ENCODE peak calls at places on chromosomes 13 and 19, in six cellular contexts. W is CD4-positive, alpha-beta T cell; Y is NB4; R is HCT116; N is AG09309; K is fibroblast of lung. S is an unnamed sample.

GRCh38 chr13:97257800-97258799 is 36.0 kb downstream of the MBNL2 start:
- DNase-seq in W (no peak), Y (peak; percentile 53), R (peak; percentile 93), N (peak; percentile 78), K (peak; percentile 96), S (peak; percentile 83)

GRCh38 chr13:86757236-86757978 is 913.8 kb upstream of the SLITRK5 start:
- DNase-seq in W (peak; percentile 14), Y (no peak), R (no peak), N (no peak), K (peak; percentile 19), S (peak; percentile 89)

GRCh38 chr13:44470623-44471562 is 97.3 kb downstream of the SERP2 start:
- DNase-seq in W (no peak), Y (peak; percentile 48), R (peak; percentile 35), N (no peak), K (peak; percentile 27), S (peak; percentile 50)

GRCh38 chr13:60583196-60583908 is 186.3 kb downstream of the TDRD3 start:
- DNase-seq in W (no peak), Y (peak; percentile 93), R (no peak), N (peak; percentile 70), K (peak; percentile 85), S (peak; percentile 64)

GRCh38 chr19:15379996-15380647 is 535 bp upstream of the AKAP8 start:
- DNase-seq in W (no peak), Y (peak; percentile 76), R (peak; percentile 23), N (no peak), K (peak; percentile 46), S (peak; percentile 61)

GRCh38 chr13:78587395-78587794 is 16.0 kb downstream of the POU4F1 start:
- DNase-seq in W (no peak), Y (no peak), R (no peak), N (no peak), K (no peak), S (no peak)

GRCh38 chr19:54364775-54365257 is at the start of gene LAIR1:
- DNase-seq in W (peak; percentile 53), Y (peak; percentile 91), R (no peak), N (no peak), K (no peak), S (peak; percentile 33)

GRCh38 chr13:36131215-36131930 is at the start of gene DCLK1:
- DNase-seq in W (no peak), Y (no peak), R (no peak), N (no peak), K (peak; percentile 43), S (peak; percentile 25)

GRCh38 chr19:40539070-40539469 is 37.6 kb upstream of the SHKBP1 start:
- DNase-seq in W (no peak), Y (no peak), R (no peak), N (no peak), K (no peak), S (peak; percentile 16)

GRCh38 chr19:38049105-38049649 is 142.2 kb downstream of the SIPA1L3 start:
- DNase-seq in W (peak; percentile 43), Y (peak; percentile 83), R (no peak), N (no peak), K (no peak), S (peak; percentile 9)

GRCh38 chr13:102235689-102236088 is 166.2 kb downstream of the FGF14 start:
- DNase-seq in W (no peak), Y (no peak), R (no peak), N (no peak), K (no peak), S (no peak)

GRCh38 chr13:106352850-106353249 is 182.6 kb downstream of the EFNB2 start:
- DNase-seq in W (no peak), Y (no peak), R (no peak), N (no peak), K (peak; percentile 22), S (no peak)

GRCh38 chr13:114140909-114141255 is 8.5 kb upstream of the RASA3 start:
- DNase-seq in W (peak; percentile 64), Y (no peak), R (no peak), N (no peak), K (no peak), S (no peak)

GRCh38 chr19:676343-677105 is at the start of gene FSTL3:
- DNase-seq in W (no peak), Y (no peak), R (no peak), N (no peak), K (peak; percentile 37), S (no peak)

GRCh38 chr19:1852294-1852646 is 4.0 kb upstream of the REXO1 start:
- DNase-seq in W (peak; percentile 22), Y (no peak), R (no peak), N (no peak), K (no peak), S (no peak)

GRCh38 chr19:16627194-16627927 is 643 bp downstream of the MED26 start:
- DNase-seq in W (no peak), Y (peak; percentile 55), R (no peak), N (no peak), K (no peak), S (peak; percentile 14)

GRCh38 chr19:17337675-17338439 is 504 bp downstream of the GTPBP3 start:
- DNase-seq in W (peak; percentile 21), Y (peak; percentile 63), R (no peak), N (no peak), K (no peak), S (peak; percentile 37)

DNA sequence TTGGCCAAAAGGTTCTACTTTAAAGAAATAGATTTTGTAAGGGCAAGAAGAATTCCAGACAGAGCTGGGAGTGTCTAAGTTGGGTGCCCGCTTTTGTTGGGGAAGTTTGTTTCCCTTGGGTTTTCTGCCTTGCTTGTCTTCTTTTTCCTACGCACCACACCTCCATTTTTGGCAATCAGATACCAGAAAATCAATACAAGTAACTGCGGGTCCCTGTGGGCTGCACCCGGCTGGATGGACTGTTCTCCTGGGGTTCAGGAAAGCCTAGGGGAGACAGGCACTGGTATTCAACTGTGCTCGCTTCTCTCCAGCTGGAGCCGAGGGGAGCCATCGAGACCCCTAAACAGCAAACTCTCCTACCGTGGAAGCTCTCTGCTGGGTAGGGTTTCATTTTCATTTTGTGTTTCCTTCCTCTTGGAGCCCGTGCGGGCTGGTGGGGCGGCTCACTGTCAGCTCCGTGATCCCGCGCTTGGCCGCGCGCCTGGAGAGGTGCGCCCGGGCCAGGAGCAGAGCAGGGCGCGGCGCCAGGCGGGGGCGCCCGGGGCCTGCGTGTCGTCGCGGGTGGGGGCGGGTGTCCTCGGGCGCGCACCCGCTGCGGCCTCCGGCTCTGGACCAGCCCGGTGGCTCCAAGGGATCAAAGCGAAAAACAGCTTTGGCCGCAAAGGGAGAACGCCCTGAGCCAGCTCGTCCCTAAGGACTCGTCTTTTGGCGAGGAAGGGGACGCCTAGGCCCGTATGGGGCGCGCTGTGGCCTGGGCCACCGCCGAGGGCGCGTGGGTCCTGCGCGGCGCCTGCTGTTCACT is 347.2 kb downstream of the ZNF536 start:
- DNase-seq in W (no peak), Y (no peak), R (no peak), N (no peak), K (peak; percentile 22), S (no peak)
- TF ChIP-seq CTCF in W (no peak), Y (no peak), R (no peak), N (no peak), K (no peak), S (no peak)

GRCh38 chr13:38693641-38694040 is 6.8 kb downstream of the FREM2 start:
- DNase-seq in W (no peak), Y (no peak), R (no peak), N (no peak), K (no peak), S (peak; percentile 16)

GRCh38 chr13:38702609-38703008 is 15.7 kb downstream of the FREM2 start:
- DNase-seq in W (no peak), Y (no peak), R (no peak), N (no peak), K (no peak), S (no peak)

GRCh38 chr13:38693168-38693567 is 6.3 kb downstream of the FREM2 start:
- DNase-seq in W (no peak), Y (no peak), R (no peak), N (no peak), K (no peak), S (no peak)

GRCh38 chr13:38697197-38697596 is 10.3 kb downstream of the FREM2 start:
- DNase-seq in W (no peak), Y (no peak), R (no peak), N (no peak), K (no peak), S (no peak)

DNA sequence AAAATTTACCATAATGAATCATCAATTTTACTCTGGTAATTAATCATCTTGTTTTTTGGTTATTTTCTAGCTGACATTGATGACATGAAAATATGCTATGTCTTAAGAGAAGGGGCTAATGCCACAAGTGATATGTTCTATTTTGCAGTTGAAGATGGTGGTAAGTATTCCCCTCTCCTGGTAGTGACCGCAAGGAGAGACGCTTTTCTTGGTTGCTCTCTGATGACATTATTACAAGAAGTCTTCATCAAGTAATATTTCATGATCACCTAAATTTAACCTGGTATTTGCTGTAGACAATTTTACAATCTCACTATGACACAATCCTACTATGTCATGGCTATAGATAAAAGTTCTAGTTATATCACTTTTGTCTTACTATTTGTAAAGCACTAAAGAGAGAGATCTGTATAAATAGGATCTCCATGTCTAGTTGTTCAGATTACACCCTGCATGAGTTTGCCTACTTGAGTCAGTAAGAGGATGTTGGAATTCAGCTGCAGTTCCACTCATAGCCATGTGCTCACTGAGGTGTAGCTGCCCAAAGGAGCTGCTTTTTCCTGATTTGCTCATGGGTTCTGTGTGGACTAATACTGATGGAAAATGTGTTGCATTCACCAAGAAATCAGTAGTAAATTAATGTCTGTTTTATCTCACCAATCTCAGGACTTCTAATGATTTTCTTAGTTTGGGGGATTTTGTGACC is 10.9 kb downstream of the FREM2 start:
- DNase-seq in W (no peak), Y (peak; percentile 5), R (no peak), N (no peak), K (no peak), S (peak; percentile 8)
- TF ChIP-seq CTCF in W (no peak), Y (no peak), R (no peak), N (no peak), K (no peak), S (no peak)

DNA sequence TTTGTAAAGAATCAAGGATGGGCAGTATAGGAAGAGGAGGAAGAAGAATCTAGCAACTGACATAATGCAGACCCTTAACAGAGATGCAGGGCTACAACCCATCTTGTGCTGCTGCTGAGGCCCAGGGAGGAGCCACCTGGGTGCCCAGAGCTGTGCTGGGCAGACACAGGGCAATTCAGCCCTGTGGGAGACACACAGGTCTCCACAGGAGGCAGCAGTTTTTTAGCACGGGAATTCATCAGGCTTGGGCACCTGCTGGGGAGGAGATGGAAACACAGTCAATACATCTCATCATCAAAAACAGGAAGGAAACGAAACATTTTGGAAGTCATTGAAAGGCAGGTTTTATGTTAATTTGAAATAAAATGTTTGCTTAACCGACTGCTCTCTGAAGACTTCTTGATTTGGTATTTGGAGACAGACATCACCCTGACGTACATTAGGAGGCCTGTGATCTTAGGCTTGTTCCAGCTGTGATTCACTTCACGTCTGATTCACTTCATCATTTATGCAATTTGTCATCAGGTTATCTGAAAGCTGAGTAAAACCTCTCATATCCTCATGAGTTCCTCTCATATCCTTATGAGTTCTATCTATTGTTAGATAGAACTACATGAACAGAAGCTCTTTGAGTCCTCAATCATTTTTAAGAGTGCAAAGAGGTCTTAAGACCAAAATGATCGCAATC is 77.4 kb downstream of the CYSLTR2 start:
- DNase-seq in W (no peak), Y (peak; percentile 14), R (peak; percentile 21), N (peak; percentile 40), K (peak; percentile 79), S (no peak)
- TF ChIP-seq CTCF in W (no peak), Y (no peak), R (peak; percentile 35), N (no peak), K (no peak), S (no peak)

DNA sequence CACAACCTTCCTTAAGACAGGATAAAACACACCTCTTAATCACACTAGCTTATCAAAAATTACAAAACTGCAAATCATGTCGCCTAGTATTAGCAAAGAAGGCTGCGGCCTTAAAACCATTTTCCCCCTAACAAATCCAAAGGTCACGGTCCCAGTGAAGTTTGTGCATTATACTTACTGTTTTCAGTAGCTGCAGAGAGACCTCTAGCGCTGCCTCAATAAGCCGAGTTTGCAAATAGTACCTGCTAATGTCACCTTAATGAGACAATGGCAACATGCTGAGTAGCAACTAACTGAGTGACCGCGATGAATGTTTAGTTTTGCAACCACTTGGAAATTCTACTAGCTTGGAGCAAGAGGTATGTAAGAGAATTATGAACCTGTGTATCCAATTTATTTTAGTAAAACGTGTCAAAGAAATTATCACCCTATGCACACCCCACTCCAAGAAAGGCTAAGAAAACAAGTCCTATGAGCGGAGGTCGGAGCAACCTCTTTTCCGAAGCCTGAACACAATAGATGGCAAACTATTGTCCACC is 1.2 kb downstream of the KPNA3 start:
- DNase-seq in W (no peak), Y (peak; percentile 77), R (no peak), N (no peak), K (peak; percentile 26), S (peak; percentile 47)
- TF ChIP-seq CTCF in W (no peak), Y (no peak), R (no peak), N (no peak), K (no peak), S (no peak)